ENCODE peak calls at places on chromosome 9, in six cellular contexts. One of them, this sample, is unnamed.

GRCh38 chr9:16515879-16516289 is 354.6 kb downstream of the BNC2 start:
- DNase-seq in HCT116: no peak
- DNase-seq in A549: no peak
- DNase-seq in SK-N-SH: no peak
- DNase-seq in K562: no peak
- DNase-seq in GM12878: no peak
- DNase-seq in this sample: no peak

GRCh38 chr9:37486616-37487544 is 1.1 kb downstream of the POLR1E start:
- DNase-seq in GM12878: no peak
- DNase-seq in K562: peak
- DNase-seq in A549: no peak
- DNase-seq in SK-N-SH: peak
- DNase-seq in HCT116: no peak
- DNase-seq in this sample: no peak

GRCh38 chr9:118569151-118569550 is 800.1 kb downstream of the BRINP1 start:
- DNase-seq in A549: no peak
- DNase-seq in GM12878: no peak
- DNase-seq in K562: no peak
- DNase-seq in HCT116: no peak
- DNase-seq in SK-N-SH: no peak
- DNase-seq in this sample: no peak

GRCh38 chr9:76868897-76869296 is 37.0 kb downstream of the PRUNE2 start:
- DNase-seq in K562: no peak
- DNase-seq in HCT116: no peak
- DNase-seq in SK-N-SH: no peak
- DNase-seq in GM12878: no peak
- DNase-seq in A549: no peak
- DNase-seq in this sample: no peak

GRCh38 chr9:134627417-134628353 is 13.9 kb upstream of the COL5A1 start:
- DNase-seq in GM12878: no peak
- DNase-seq in K562: no peak
- DNase-seq in SK-N-SH: no peak
- DNase-seq in HCT116: no peak
- DNase-seq in A549: no peak
- DNase-seq in this sample: no peak

GRCh38 chr9:106677815-106678214 is 185.2 kb upstream of the ZNF462 start:
- DNase-seq in SK-N-SH: no peak
- DNase-seq in K562: no peak
- DNase-seq in HCT116: no peak
- DNase-seq in A549: no peak
- DNase-seq in GM12878: no peak
- DNase-seq in this sample: no peak

GRCh38 chr9:35710818-35711500 is 21.0 kb downstream of the TLN1 start:
- DNase-seq in SK-N-SH: no peak
- DNase-seq in HCT116: no peak
- DNase-seq in A549: no peak
- DNase-seq in GM12878: no peak
- DNase-seq in K562: no peak
- DNase-seq in this sample: no peak

GRCh38 chr9:33374190-33374589 is 28.2 kb downstream of the AQP7 start:
- DNase-seq in A549: no peak
- DNase-seq in HCT116: no peak
- DNase-seq in SK-N-SH: no peak
- DNase-seq in K562: no peak
- DNase-seq in GM12878: no peak
- DNase-seq in this sample: no peak

GRCh38 chr9:95552814-95553546 is 36.2 kb upstream of the PTCH1 start:
- DNase-seq in GM12878: no peak
- DNase-seq in A549: no peak
- DNase-seq in HCT116: no peak
- DNase-seq in SK-N-SH: no peak
- DNase-seq in K562: peak
- DNase-seq in this sample: no peak

GRCh38 chr9:98373622-98374021 is 118.2 kb upstream of the TBC1D2 start:
- DNase-seq in SK-N-SH: no peak
- DNase-seq in K562: no peak
- DNase-seq in HCT116: no peak
- DNase-seq in GM12878: no peak
- DNase-seq in A549: no peak
- DNase-seq in this sample: no peak

GRCh38 chr9:136864996-136865767 is 926 bp downstream of the EDF1 start:
- DNase-seq in GM12878: no peak
- DNase-seq in K562: no peak
- DNase-seq in SK-N-SH: no peak
- DNase-seq in A549: no peak
- DNase-seq in HCT116: no peak
- DNase-seq in this sample: no peak

GRCh38 chr9:14349141-14349817 is 35.3 kb upstream of the NFIB start:
- DNase-seq in A549: no peak
- DNase-seq in SK-N-SH: peak
- DNase-seq in K562: no peak
- DNase-seq in GM12878: no peak
- DNase-seq in HCT116: no peak
- DNase-seq in this sample: no peak

GRCh38 chr9:129596541-129597328 is 24.2 kb downstream of the C9orf50 start:
- DNase-seq in GM12878: no peak
- DNase-seq in SK-N-SH: peak
- DNase-seq in A549: peak
- DNase-seq in HCT116: peak
- DNase-seq in K562: no peak
- DNase-seq in this sample: no peak

GRCh38 chr9:98118640-98119601 is at the start of gene TRIM14:
- DNase-seq in GM12878: no peak
- DNase-seq in SK-N-SH: peak
- DNase-seq in HCT116: peak
- DNase-seq in K562: peak
- DNase-seq in A549: peak
- DNase-seq in this sample: no peak

GRCh38 chr9:136324501-136325300 is 2.6 kb upstream of the GPSM1 start:
- DNase-seq in K562: peak
- DNase-seq in A549: no peak
- DNase-seq in SK-N-SH: peak
- DNase-seq in HCT116: no peak
- DNase-seq in GM12878: no peak
- DNase-seq in this sample: no peak

GRCh38 chr9:109194157-109194556 is 27.1 kb upstream of the FRRS1L start:
- DNase-seq in GM12878: no peak
- DNase-seq in A549: no peak
- DNase-seq in HCT116: no peak
- DNase-seq in K562: no peak
- DNase-seq in SK-N-SH: no peak
- DNase-seq in this sample: no peak

DNA sequence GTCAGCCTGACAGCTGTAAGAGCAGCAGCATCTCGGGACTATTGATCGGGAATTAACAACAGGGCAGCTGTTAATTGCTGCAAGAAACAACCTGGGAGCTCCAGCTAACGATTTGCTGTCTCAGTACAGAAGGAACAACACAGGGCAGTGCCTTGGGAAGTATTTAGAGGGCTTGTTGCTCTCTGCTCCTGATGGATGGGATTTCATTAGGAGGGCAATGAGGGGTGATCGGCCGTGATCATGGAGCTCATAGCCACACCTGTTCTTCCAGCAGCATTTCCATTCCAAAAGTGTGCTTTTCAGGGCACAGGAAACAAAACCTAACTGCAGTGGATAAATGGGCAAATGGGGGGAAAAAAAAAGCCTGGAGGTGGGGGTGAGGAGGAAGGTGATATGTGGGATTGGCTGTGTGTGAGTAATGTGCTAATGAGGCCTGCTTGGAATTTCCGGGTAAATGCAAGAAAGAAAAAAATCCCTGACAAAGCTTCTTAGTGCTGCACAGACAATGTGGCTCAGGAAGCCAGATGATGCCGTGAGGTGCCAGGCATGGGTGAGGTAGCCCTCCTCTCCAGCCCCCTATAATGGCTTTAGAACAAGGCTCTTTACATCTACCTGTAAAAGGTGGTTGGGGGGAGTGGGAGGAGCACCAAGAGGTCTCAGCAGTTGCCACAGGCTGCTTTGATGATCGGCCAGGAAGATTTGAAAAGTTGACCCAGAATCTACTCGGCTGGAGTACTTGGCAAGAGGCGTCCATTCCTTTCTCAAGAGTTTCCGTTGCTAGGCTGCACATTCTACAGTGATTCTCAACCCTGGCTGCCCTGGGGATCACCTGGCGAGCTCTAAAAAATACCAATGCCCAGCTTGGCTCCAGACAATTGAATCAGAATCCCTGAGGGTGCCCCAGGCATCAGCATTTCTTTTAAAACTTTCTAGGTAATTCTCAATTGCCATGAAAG is 139.5 kb upstream of the KLF9 start:
- DNase-seq in SK-N-SH: no peak
- DNase-seq in HCT116: no peak
- DNase-seq in A549: no peak
- DNase-seq in GM12878: no peak
- DNase-seq in K562: no peak
- DNase-seq in this sample: no peak
- H3K27ac ChIP-seq in SK-N-SH: no peak
- H3K27ac ChIP-seq in HCT116: no peak
- H3K27ac ChIP-seq in A549: no peak
- H3K27ac ChIP-seq in GM12878: no peak
- H3K27ac ChIP-seq in K562: no peak
- H3K27ac ChIP-seq in this sample: no peak

DNA sequence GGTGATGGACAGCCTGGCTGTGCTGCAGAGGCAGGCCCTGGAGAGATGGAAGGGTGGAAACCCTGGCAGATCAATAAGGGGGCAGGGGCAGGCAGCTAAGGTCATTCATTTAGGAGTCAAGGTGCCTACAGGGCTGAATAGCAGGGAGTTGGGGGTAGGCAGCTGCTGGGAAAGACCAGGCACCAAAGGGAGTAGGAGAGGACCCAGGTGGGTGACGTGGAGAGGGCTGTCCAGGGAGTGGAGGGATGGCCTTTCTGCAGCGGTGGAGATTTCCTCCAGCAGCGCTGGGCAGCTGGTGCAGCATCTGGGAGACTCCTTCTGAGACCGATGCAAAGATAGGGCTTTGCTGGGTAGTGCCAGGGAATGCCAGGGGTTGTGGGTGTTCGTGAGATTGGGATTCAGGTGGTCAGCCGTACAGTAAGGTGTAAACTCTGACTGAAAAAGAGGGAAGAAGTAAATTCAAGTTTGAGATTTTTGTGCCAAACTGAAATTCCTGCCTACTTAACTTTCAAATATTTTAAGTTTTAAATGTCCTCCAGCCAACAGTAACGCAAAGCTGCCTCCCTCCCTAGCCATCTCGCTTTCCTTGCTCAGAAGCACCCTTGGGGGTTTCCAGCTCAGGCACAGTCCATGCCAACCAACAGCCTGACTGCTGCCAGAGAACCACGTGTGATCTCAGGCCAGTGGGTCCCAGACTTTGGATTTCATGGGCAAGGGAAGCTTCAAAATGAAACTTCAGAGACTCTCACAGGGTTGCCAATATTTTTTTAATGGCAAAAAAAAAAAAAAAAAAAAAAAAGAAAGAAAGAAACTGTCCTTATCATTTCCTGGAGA is 18.6 kb upstream of the ANGPTL2 start:
- DNase-seq in SK-N-SH: no peak
- DNase-seq in GM12878: no peak
- DNase-seq in A549: no peak
- DNase-seq in HCT116: no peak
- DNase-seq in K562: no peak
- DNase-seq in this sample: no peak
- TF ChIP-seq REST in SK-N-SH: no peak
- TF ChIP-seq REST in GM12878: no peak
- TF ChIP-seq REST in A549: no peak
- TF ChIP-seq REST in HCT116: no peak
- TF ChIP-seq REST in K562: no peak
- TF ChIP-seq REST in this sample: no peak

GRCh38 chr9:124269556-124269955 is 11.8 kb downstream of the NEK6 start:
- DNase-seq in SK-N-SH: no peak
- DNase-seq in K562: no peak
- DNase-seq in HCT116: no peak
- DNase-seq in GM12878: no peak
- DNase-seq in A549: no peak
- DNase-seq in this sample: no peak

GRCh38 chr9:124267271-124267807 is 9.6 kb downstream of the NEK6 start:
- DNase-seq in HCT116: no peak
- DNase-seq in K562: no peak
- DNase-seq in SK-N-SH: no peak
- DNase-seq in A549: peak
- DNase-seq in GM12878: no peak
- DNase-seq in this sample: no peak

GRCh38 chr9:124266139-124266825 is 8.5 kb downstream of the NEK6 start:
- DNase-seq in SK-N-SH: no peak
- DNase-seq in K562: no peak
- DNase-seq in A549: no peak
- DNase-seq in HCT116: no peak
- DNase-seq in GM12878: no peak
- DNase-seq in this sample: no peak

GRCh38 chr9:124266826-124267201 is 9.1 kb downstream of the NEK6 start:
- DNase-seq in GM12878: no peak
- DNase-seq in HCT116: no peak
- DNase-seq in A549: no peak
- DNase-seq in SK-N-SH: no peak
- DNase-seq in K562: no peak
- DNase-seq in this sample: no peak

GRCh38 chr9:124268248-124268647 is 10.5 kb downstream of the NEK6 start:
- DNase-seq in K562: no peak
- DNase-seq in GM12878: no peak
- DNase-seq in A549: no peak
- DNase-seq in SK-N-SH: no peak
- DNase-seq in HCT116: no peak
- DNase-seq in this sample: no peak
- H3K27ac ChIP-seq in K562: no peak
- H3K27ac ChIP-seq in GM12878: peak
- H3K27ac ChIP-seq in A549: peak
- H3K27ac ChIP-seq in SK-N-SH: no peak
- H3K27ac ChIP-seq in HCT116: no peak
- H3K27ac ChIP-seq in this sample: peak

GRCh38 chr9:92721548-92721947 is 43.1 kb downstream of the BICD2 start:
- DNase-seq in HCT116: no peak
- DNase-seq in K562: no peak
- DNase-seq in GM12878: no peak
- DNase-seq in A549: no peak
- DNase-seq in SK-N-SH: no peak
- DNase-seq in this sample: no peak
- TF ChIP-seq REST in HCT116: no peak
- TF ChIP-seq REST in K562: no peak
- TF ChIP-seq REST in GM12878: no peak
- TF ChIP-seq REST in A549: no peak
- TF ChIP-seq REST in SK-N-SH: no peak
- TF ChIP-seq REST in this sample: no peak

GRCh38 chr9:110949081-110949480 is 89.2 kb downstream of the LPAR1 start:
- DNase-seq in SK-N-SH: no peak
- DNase-seq in K562: no peak
- DNase-seq in HCT116: no peak
- DNase-seq in GM12878: no peak
- DNase-seq in A549: no peak
- DNase-seq in this sample: no peak

GRCh38 chr9:110942522-110942921 is 95.7 kb downstream of the LPAR1 start:
- DNase-seq in SK-N-SH: no peak
- DNase-seq in K562: no peak
- DNase-seq in A549: no peak
- DNase-seq in HCT116: no peak
- DNase-seq in GM12878: no peak
- DNase-seq in this sample: no peak

GRCh38 chr9:110950041-110950645 is 88.1 kb downstream of the LPAR1 start:
- DNase-seq in A549: no peak
- DNase-seq in GM12878: no peak
- DNase-seq in SK-N-SH: no peak
- DNase-seq in HCT116: no peak
- DNase-seq in K562: no peak
- DNase-seq in this sample: no peak

GRCh38 chr9:110952018-110952864 is 86.0 kb downstream of the LPAR1 start:
- DNase-seq in A549: no peak
- DNase-seq in HCT116: no peak
- DNase-seq in GM12878: no peak
- DNase-seq in K562: no peak
- DNase-seq in SK-N-SH: no peak
- DNase-seq in this sample: no peak

GRCh38 chr9:110947645-110948044 is 90.6 kb downstream of the LPAR1 start:
- DNase-seq in K562: no peak
- DNase-seq in HCT116: no peak
- DNase-seq in GM12878: no peak
- DNase-seq in SK-N-SH: no peak
- DNase-seq in A549: no peak
- DNase-seq in this sample: no peak
- H3K27ac ChIP-seq in K562: no peak
- H3K27ac ChIP-seq in HCT116: no peak
- H3K27ac ChIP-seq in GM12878: no peak
- H3K27ac ChIP-seq in SK-N-SH: no peak
- H3K27ac ChIP-seq in A549: no peak
- H3K27ac ChIP-seq in this sample: no peak

This sample was measured in Panc1.